ENCODE peak calls at places on chromosomes 11 and 22, in six cellular contexts. One of them, this sample, is unnamed.

GRCh38 chr11:6646631-6647281 is 8.9 kb downstream of the DCHS1 start:
- DNase-seq in effector memory CD4-positive, alpha-beta T cell: no peak
- DNase-seq in neuronal stem cell: no peak
- DNase-seq in body of pancreas: no peak
- DNase-seq in right lobe of liver: no peak
- DNase-seq in mesenchymal stem cell: peak; percentile 56
- DNase-seq in this sample: peak; percentile 51

GRCh38 chr22:29083576-29084566 is 11.0 kb downstream of the KREMEN1 start:
- DNase-seq in neuronal stem cell: no peak
- DNase-seq in right lobe of liver: no peak
- DNase-seq in body of pancreas: no peak
- DNase-seq in effector memory CD4-positive, alpha-beta T cell: no peak
- DNase-seq in mesenchymal stem cell: peak; percentile 86
- DNase-seq in this sample: no peak

GRCh38 chr11:109914809-109915653 is 178.2 kb upstream of the ZC3H12C start:
- DNase-seq in mesenchymal stem cell: peak; percentile 50
- DNase-seq in neuronal stem cell: no peak
- DNase-seq in effector memory CD4-positive, alpha-beta T cell: no peak
- DNase-seq in body of pancreas: no peak
- DNase-seq in right lobe of liver: no peak
- DNase-seq in this sample: no peak

GRCh38 chr22:46072981-46073682 is 77.2 kb upstream of the PPARA start:
- DNase-seq in effector memory CD4-positive, alpha-beta T cell: no peak
- DNase-seq in body of pancreas: no peak
- DNase-seq in neuronal stem cell: no peak
- DNase-seq in right lobe of liver: peak; percentile 22
- DNase-seq in mesenchymal stem cell: peak; percentile 7
- DNase-seq in this sample: peak; percentile 30

GRCh38 chr11:65524747-65525658 is at the start of gene SCYL1:
- DNase-seq in neuronal stem cell: peak; percentile 80
- DNase-seq in effector memory CD4-positive, alpha-beta T cell: peak; percentile 78
- DNase-seq in mesenchymal stem cell: peak; percentile 74
- DNase-seq in body of pancreas: peak; percentile 84
- DNase-seq in right lobe of liver: peak; percentile 88
- DNase-seq in this sample: peak; percentile 94

GRCh38 chr22:40533712-40534378 is 102.7 kb downstream of the MRTFA start:
- DNase-seq in right lobe of liver: no peak
- DNase-seq in body of pancreas: no peak
- DNase-seq in effector memory CD4-positive, alpha-beta T cell: peak; percentile 32
- DNase-seq in neuronal stem cell: no peak
- DNase-seq in mesenchymal stem cell: peak; percentile 89
- DNase-seq in this sample: no peak

GRCh38 chr11:132064987-132065620 is 694.7 kb downstream of the NTM start:
- DNase-seq in mesenchymal stem cell: peak; percentile 100
- DNase-seq in body of pancreas: no peak
- DNase-seq in effector memory CD4-positive, alpha-beta T cell: no peak
- DNase-seq in right lobe of liver: no peak
- DNase-seq in neuronal stem cell: no peak
- DNase-seq in this sample: no peak

GRCh38 chr22:41995211-41995610 is 3.4 kb upstream of the WBP2NL start:
- DNase-seq in neuronal stem cell: no peak
- DNase-seq in mesenchymal stem cell: no peak
- DNase-seq in effector memory CD4-positive, alpha-beta T cell: no peak
- DNase-seq in body of pancreas: no peak
- DNase-seq in right lobe of liver: no peak
- DNase-seq in this sample: no peak

GRCh38 chr22:32528984-32529982 is 54.7 kb downstream of the FBXO7 start:
- DNase-seq in right lobe of liver: peak; percentile 88
- DNase-seq in mesenchymal stem cell: peak; percentile 81
- DNase-seq in neuronal stem cell: peak; percentile 81
- DNase-seq in body of pancreas: peak; percentile 84
- DNase-seq in effector memory CD4-positive, alpha-beta T cell: peak; percentile 5
- DNase-seq in this sample: peak; percentile 96

GRCh38 chr11:65425971-65426838 is 3.6 kb downstream of the NEAT1 start:
- DNase-seq in neuronal stem cell: no peak
- DNase-seq in mesenchymal stem cell: peak; percentile 88
- DNase-seq in right lobe of liver: peak; percentile 17
- DNase-seq in body of pancreas: peak; percentile 47
- DNase-seq in effector memory CD4-positive, alpha-beta T cell: no peak
- DNase-seq in this sample: no peak

GRCh38 chr11:69008774-69009440 is 4.1 kb downstream of the MRGPRF start:
- DNase-seq in effector memory CD4-positive, alpha-beta T cell: no peak
- DNase-seq in neuronal stem cell: no peak
- DNase-seq in mesenchymal stem cell: peak; percentile 98
- DNase-seq in right lobe of liver: peak; percentile 84
- DNase-seq in body of pancreas: peak; percentile 60
- DNase-seq in this sample: peak; percentile 91

GRCh38 chr22:46734830-46735453 is 3.1 kb downstream of the CERK start:
- DNase-seq in body of pancreas: peak; percentile 53
- DNase-seq in neuronal stem cell: no peak
- DNase-seq in mesenchymal stem cell: peak; percentile 4
- DNase-seq in effector memory CD4-positive, alpha-beta T cell: peak; percentile 80
- DNase-seq in right lobe of liver: peak; percentile 60
- DNase-seq in this sample: peak; percentile 69

GRCh38 chr11:16779436-16779835 is 41.0 kb downstream of the C11orf58 start:
- DNase-seq in mesenchymal stem cell: no peak
- DNase-seq in body of pancreas: no peak
- DNase-seq in right lobe of liver: no peak
- DNase-seq in neuronal stem cell: no peak
- DNase-seq in effector memory CD4-positive, alpha-beta T cell: no peak
- DNase-seq in this sample: no peak

GRCh38 chr22:19821523-19822300 is 33.0 kb downstream of the GNB1L start:
- DNase-seq in neuronal stem cell: no peak
- DNase-seq in right lobe of liver: peak; percentile 16
- DNase-seq in body of pancreas: peak; percentile 10
- DNase-seq in mesenchymal stem cell: no peak
- DNase-seq in effector memory CD4-positive, alpha-beta T cell: no peak
- DNase-seq in this sample: no peak

GRCh38 chr11:69718147-69718546 is 14.3 kb upstream of the FGF19 start:
- DNase-seq in neuronal stem cell: peak; percentile 80
- DNase-seq in body of pancreas: no peak
- DNase-seq in mesenchymal stem cell: peak; percentile 58
- DNase-seq in effector memory CD4-positive, alpha-beta T cell: no peak
- DNase-seq in right lobe of liver: no peak
- DNase-seq in this sample: no peak

GRCh38 chr11:74505911-74506310 is 12.4 kb upstream of the LIPT2 start:
- DNase-seq in effector memory CD4-positive, alpha-beta T cell: no peak
- DNase-seq in body of pancreas: no peak
- DNase-seq in neuronal stem cell: no peak
- DNase-seq in mesenchymal stem cell: no peak
- DNase-seq in right lobe of liver: no peak
- DNase-seq in this sample: no peak

DNA sequence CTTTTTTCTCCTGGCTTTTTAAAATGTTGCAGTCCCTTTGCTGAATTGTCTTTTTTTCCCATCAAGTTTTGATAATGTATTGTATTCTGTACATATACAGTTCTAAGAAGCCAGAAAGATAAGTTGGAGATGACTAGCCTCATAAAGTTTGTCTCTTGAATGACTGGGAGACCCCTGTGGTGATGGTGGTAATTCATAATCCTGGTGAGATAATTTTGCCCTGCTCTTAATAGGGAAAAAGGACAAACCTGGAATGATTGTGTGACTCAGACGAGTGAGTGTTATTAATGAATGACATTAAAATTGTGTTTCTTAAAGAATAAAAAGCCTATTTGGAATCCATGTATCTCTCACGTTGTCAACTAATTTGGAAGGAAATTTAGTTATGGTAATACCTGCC is 1.2 kb downstream of the HIKESHI start:
- DNase-seq in mesenchymal stem cell: peak; percentile 23
- DNase-seq in effector memory CD4-positive, alpha-beta T cell: no peak
- DNase-seq in body of pancreas: no peak
- DNase-seq in right lobe of liver: no peak
- DNase-seq in neuronal stem cell: no peak
- DNase-seq in this sample: no peak
- H3K27ac ChIP-seq in mesenchymal stem cell: no peak overlapping the region
- H3K27ac ChIP-seq in effector memory CD4-positive, alpha-beta T cell: no peak overlapping the region
- H3K27ac ChIP-seq in body of pancreas: no peak overlapping the region
- H3K27ac ChIP-seq in right lobe of liver: no peak overlapping the region
- H3K27ac ChIP-seq in neuronal stem cell: no peak overlapping the region
- H3K27ac ChIP-seq in this sample: no peak overlapping the region

GRCh38 chr22:49566693-49567092 is 261.0 kb downstream of the BRD1 start:
- DNase-seq in right lobe of liver: no peak
- DNase-seq in effector memory CD4-positive, alpha-beta T cell: no peak
- DNase-seq in neuronal stem cell: no peak
- DNase-seq in mesenchymal stem cell: no peak
- DNase-seq in body of pancreas: peak; percentile 6
- DNase-seq in this sample: no peak

GRCh38 chr22:49564666-49565515 is 262.8 kb downstream of the BRD1 start:
- DNase-seq in effector memory CD4-positive, alpha-beta T cell: no peak
- DNase-seq in body of pancreas: peak; percentile 1
- DNase-seq in neuronal stem cell: no peak
- DNase-seq in mesenchymal stem cell: no peak
- DNase-seq in right lobe of liver: no peak
- DNase-seq in this sample: peak; percentile 38

GRCh38 chr22:49567894-49568750 is 259.6 kb downstream of the BRD1 start:
- DNase-seq in right lobe of liver: peak; percentile 12
- DNase-seq in body of pancreas: peak; percentile 9
- DNase-seq in effector memory CD4-positive, alpha-beta T cell: no peak
- DNase-seq in neuronal stem cell: no peak
- DNase-seq in mesenchymal stem cell: no peak
- DNase-seq in this sample: no peak

GRCh38 chr22:49565516-49565855 is 262.2 kb downstream of the BRD1 start:
- DNase-seq in body of pancreas: peak; percentile 4
- DNase-seq in right lobe of liver: no peak
- DNase-seq in neuronal stem cell: no peak
- DNase-seq in mesenchymal stem cell: no peak
- DNase-seq in effector memory CD4-positive, alpha-beta T cell: no peak
- DNase-seq in this sample: peak; percentile 8

DNA sequence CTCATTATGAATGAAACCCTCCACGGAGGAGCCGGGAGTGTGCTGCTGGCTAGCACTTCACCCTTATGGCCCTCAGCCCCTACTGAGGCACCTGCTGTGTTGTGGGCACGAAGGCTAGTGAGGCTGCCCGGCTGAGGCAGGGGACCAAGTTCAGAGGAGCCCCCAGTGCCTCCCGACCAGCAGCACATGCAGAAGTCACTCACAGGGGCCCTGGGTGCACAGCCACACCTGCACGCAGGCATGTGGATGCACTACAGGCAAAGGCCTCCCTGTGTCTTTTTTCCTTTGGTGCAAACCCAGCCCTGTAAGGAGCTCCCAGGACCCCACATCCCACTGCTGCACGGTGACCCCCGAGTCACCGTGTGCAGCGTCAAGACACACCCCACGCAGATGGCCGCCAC is 261.5 kb downstream of the BRD1 start:
- DNase-seq in right lobe of liver: peak; percentile 12
- DNase-seq in mesenchymal stem cell: no peak
- DNase-seq in effector memory CD4-positive, alpha-beta T cell: no peak
- DNase-seq in neuronal stem cell: no peak
- DNase-seq in body of pancreas: peak; percentile 4
- DNase-seq in this sample: no peak
- H3K9me3 ChIP-seq in right lobe of liver: no peaks in the 10 kb centered on the region
- H3K9me3 ChIP-seq in mesenchymal stem cell: no peaks in the 10 kb centered on the region
- H3K9me3 ChIP-seq in effector memory CD4-positive, alpha-beta T cell: no peaks in the 10 kb centered on the region
- H3K9me3 ChIP-seq in neuronal stem cell: no peaks in the 10 kb centered on the region
- H3K9me3 ChIP-seq in body of pancreas: no peaks in the 10 kb centered on the region
- H3K9me3 ChIP-seq in this sample: no peaks in the 10 kb centered on the region

DNA sequence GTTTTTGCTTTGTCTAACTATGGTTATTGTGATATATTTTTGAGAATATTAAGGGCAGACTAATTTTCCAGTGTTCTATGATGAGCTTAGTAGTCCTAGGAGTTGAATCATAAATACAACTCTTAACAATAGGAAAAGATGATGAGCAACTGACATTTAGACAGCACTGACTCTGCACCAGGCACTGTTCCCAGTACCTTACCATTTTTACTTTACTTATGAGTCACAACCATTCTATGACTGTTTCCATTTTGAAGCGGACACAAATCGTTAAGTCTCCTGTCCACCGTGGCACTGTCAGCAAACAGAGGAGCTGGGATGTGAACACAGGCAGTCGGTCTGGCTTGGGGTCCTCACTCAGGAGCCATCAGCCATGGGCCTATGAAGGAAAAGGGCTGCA is 3.4 kb upstream of the SCGB2A2 start:
- DNase-seq in right lobe of liver: no peak
- DNase-seq in body of pancreas: no peak
- DNase-seq in mesenchymal stem cell: no peak
- DNase-seq in effector memory CD4-positive, alpha-beta T cell: no peak
- DNase-seq in neuronal stem cell: no peak
- DNase-seq in this sample: no peak
- H3K27ac ChIP-seq in right lobe of liver: no peak overlapping the region
- H3K27ac ChIP-seq in body of pancreas: no peak overlapping the region
- H3K27ac ChIP-seq in mesenchymal stem cell: no peak overlapping the region
- H3K27ac ChIP-seq in effector memory CD4-positive, alpha-beta T cell: no peak overlapping the region
- H3K27ac ChIP-seq in neuronal stem cell: no peak overlapping the region
- H3K27ac ChIP-seq in this sample: no peak overlapping the region

GRCh38 chr22:48236261-48236660 is 1473.8 kb downstream of the TBC1D22A start:
- DNase-seq in neuronal stem cell: no peak
- DNase-seq in right lobe of liver: no peak
- DNase-seq in body of pancreas: no peak
- DNase-seq in effector memory CD4-positive, alpha-beta T cell: no peak
- DNase-seq in mesenchymal stem cell: no peak
- DNase-seq in this sample: no peak
- H3K9me3 ChIP-seq in neuronal stem cell: no peaks in the 10 kb centered on the region
- H3K9me3 ChIP-seq in right lobe of liver: no peaks in the 10 kb centered on the region
- H3K9me3 ChIP-seq in body of pancreas: no peaks in the 10 kb centered on the region
- H3K9me3 ChIP-seq in effector memory CD4-positive, alpha-beta T cell: no peaks in the 10 kb centered on the region
- H3K9me3 ChIP-seq in mesenchymal stem cell: peaks cover 25% of the 10 kb centered on the region
- H3K9me3 ChIP-seq in this sample: no peaks in the 10 kb centered on the region